ENCODE peak calls at places on chromosomes 2 and 18, in seven cellular contexts. H is H1, B is mesendoderm, I is mesenchymal stem cell, X is neuronal stem cell, M is IMR-90, F is H9. V is an unnamed sample.

GRCh38 chr2:33272001-33272400 is 204.4 kb upstream of the RASGRP3 start:
- DNase-seq in M (peak), X (no peak), B (no peak), H (no peak), I (no peak), F (no peak), V (no peak)

GRCh38 chr2:232336956-232337700 is 41.4 kb upstream of the ALPP start:
- DNase-seq in B (no peak), I (no peak), F (no peak), X (no peak), H (peak), M (no peak), V (no peak)

GRCh38 chr2:109065335-109065734 is 63.7 kb upstream of the SH3RF3 start:
- DNase-seq in H (no peak), I (no peak), F (no peak), B (no peak), X (no peak), M (no peak), V (no peak)

GRCh38 chr2:179837408-179837807 is 24.0 kb downstream of the ZNF385B start:
- DNase-seq in B (peak), I (peak), F (no peak), H (no peak), X (no peak), M (peak), V (no peak)

GRCh38 chr2:239394978-239395377 is 5.8 kb downstream of the HDAC4 start:
- DNase-seq in B (no peak), X (no peak), H (no peak), I (no peak), M (no peak), F (no peak), V (no peak)

GRCh38 chr2:1421731-1422130 is 8.5 kb downstream of the TPO start:
- DNase-seq in M (no peak), H (no peak), B (no peak), X (no peak), I (no peak), F (no peak), V (no peak)

GRCh38 chr2:118845005-118845842 is 2.2 kb downstream of the EN1 start:
- DNase-seq in I (no peak), M (no peak), B (peak), X (peak), H (peak), F (peak), V (no peak)

GRCh38 chr2:230907361-230908093 is 17.5 kb downstream of the GPR55 start:
- DNase-seq in I (no peak), X (no peak), M (no peak), B (no peak), H (no peak), F (peak), V (no peak)

GRCh38 chr2:136909777-136910176 is 144.4 kb downstream of the THSD7B start:
- DNase-seq in M (no peak), B (peak), F (no peak), I (no peak), X (no peak), H (no peak), V (no peak)

GRCh38 chr18:32317651-32318050 is 127.8 kb downstream of the MEP1B start:
- DNase-seq in M (peak), B (no peak), X (no peak), F (no peak), I (peak), H (no peak), V (peak)

GRCh38 chr2:123419976-123420375 is 605.1 kb upstream of the CNTNAP5 start:
- DNase-seq in F (no peak), I (no peak), M (no peak), X (no peak), H (no peak), B (no peak), V (no peak)

GRCh38 chr2:240449764-240450531 is 14.5 kb downstream of the GPC1 start:
- DNase-seq in X (no peak), I (peak), M (peak), B (peak), H (no peak), F (no peak), V (peak)

GRCh38 chr2:157932480-157933205 is 56.5 kb upstream of the ACVR1 start:
- DNase-seq in F (peak), X (peak), M (no peak), H (peak), B (peak), I (no peak), V (no peak)

GRCh38 chr2:239943571-239943970 is 81.6 kb downstream of the NDUFA10 start:
- DNase-seq in I (no peak), F (no peak), X (no peak), B (no peak), M (no peak), H (no peak), V (no peak)

GRCh38 chr18:31199190-31199769 is 36.6 kb upstream of the DSC1 start:
- DNase-seq in F (no peak), M (no peak), I (peak), B (no peak), H (no peak), X (no peak), V (no peak)

GRCh38 chr18:62812242-62812641 is 96.9 kb downstream of the PHLPP1 start:
- DNase-seq in H (no peak), X (no peak), B (no peak), F (no peak), M (peak), I (peak), V (peak)

GRCh38 chr2:58266211-58266610 is 25.1 kb upstream of the FANCL start:
- DNase-seq in X (no peak), M (no peak), H (no peak), B (no peak), F (no peak), I (peak), V (peak)

GRCh38 chr2:10536569-10537133 is 88.5 kb upstream of the ODC1 start:
- DNase-seq in H (no peak), B (peak), M (no peak), F (no peak), X (no peak), I (no peak), V (peak)

GRCh38 chr18:31223371-31223770 is 60.7 kb upstream of the DSC1 start:
- DNase-seq in I (no peak), H (no peak), M (no peak), F (no peak), B (no peak), X (no peak), V (no peak)

GRCh38 chr2:158189526-158189925 is 87.8 kb downstream of the UPP2 start:
- DNase-seq in I (peak), F (no peak), B (no peak), M (no peak), X (no peak), H (no peak), V (no peak)

GRCh38 chr2:175832886-175833285 is 169.2 kb downstream of the LNPK start:
- DNase-seq in M (no peak), B (no peak), H (no peak), X (no peak), I (no peak), F (no peak), V (no peak)

GRCh38 chr2:149928026-149928425 is 340.5 kb upstream of the MMADHC start:
- DNase-seq in M (no peak), I (no peak), X (no peak), B (no peak), H (no peak), F (no peak), V (no peak)

GRCh38 chr2:190641469-190641868 is 7.4 kb upstream of the NAB1 start:
- DNase-seq in I (no peak), F (no peak), H (no peak), X (no peak), B (no peak), M (no peak), V (no peak)
- H3K23ac ChIP-seq in I (no peak), F (no peak), H (no peak), X (no peak), B (no peak), M (no peak), V (no peak)

GRCh38 chr2:194304191-194304590 is 1352.8 kb upstream of the SLC39A10 start:
- DNase-seq in M (no peak), F (no peak), X (no peak), B (no peak), H (no peak), I (no peak), V (no peak)
- H4K8ac ChIP-seq in M (no peak), F (no peak), X (no peak), B (no peak), H (no peak), I (no peak), V (no peak)

DNA sequence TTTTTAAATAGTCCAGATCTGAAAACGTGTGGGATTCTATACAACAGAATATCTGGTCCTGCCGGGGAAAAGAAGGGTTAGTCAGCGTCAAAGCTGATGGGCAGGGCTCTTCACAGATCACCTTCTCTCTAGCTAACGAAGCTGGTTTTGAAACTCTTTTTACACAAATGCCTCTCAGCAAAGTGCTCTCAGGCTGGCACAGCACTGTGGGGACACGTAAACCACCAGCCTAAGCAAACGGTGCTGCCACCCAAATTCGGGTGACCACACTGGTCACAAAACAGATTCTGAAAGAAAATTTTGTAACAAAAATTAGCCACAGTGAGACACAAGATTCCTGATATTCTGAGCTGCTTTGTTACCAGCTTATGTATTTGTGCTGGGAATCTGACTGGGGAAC is 53.1 kb upstream of the ARL5A start:
- DNase-seq in H (no peak), F (no peak), I (no peak), M (no peak), B (no peak), X (no peak), V (no peak)
- H3K23ac ChIP-seq in H (no peak), F (no peak), I (no peak), M (no peak), B (no peak), X (no peak), V (no peak)

GRCh38 chr2:191878576-191879298 is 31.8 kb upstream of the CAVIN2 start:
- DNase-seq in F (no peak), X (no peak), H (no peak), M (peak), B (no peak), I (peak), V (no peak)
- H4K8ac ChIP-seq in F (no peak), X (no peak), H (no peak), M (no peak), B (no peak), I (no peak), V (no peak)

DNA sequence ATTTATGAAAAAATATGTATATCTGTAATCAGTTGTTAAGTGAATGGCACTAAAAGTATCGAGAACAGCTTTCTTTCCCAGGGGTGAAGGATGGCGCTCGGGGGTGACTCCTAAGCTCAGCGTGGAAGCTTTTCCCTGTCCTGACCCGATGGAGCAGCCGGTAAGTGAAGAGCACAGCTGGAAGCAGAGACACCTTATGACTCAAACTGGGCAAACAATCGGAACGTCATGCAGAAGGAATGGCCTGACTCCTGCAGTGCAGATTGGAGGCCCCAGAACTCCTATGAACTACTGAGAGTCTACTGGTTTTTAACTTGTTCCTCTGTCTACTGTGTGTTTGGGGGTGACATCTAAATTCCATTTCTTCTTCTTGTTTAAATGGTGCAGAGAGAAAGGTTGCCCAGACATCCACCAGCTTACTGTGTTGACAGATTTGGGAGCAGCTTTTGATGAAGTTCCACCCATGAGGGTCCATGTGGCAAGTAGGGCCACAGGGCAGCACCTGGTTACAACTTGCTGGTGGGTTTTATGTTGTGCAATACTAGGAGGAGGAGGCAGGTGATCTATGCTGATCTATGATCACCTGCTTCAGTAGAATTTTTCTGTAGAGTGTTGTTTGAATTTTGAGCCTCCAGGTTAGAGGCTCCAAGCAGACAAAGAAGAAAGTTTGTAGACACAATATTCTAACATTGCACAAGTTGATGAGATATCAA is 52.8 kb upstream of the TMEM182 start:
- DNase-seq in F (no peak), X (no peak), B (peak), H (no peak), M (peak), I (peak), V (peak)
- H3K23ac ChIP-seq in F (no peak), X (no peak), B (no peak), H (no peak), M (no peak), I (no peak), V (no peak)

DNA sequence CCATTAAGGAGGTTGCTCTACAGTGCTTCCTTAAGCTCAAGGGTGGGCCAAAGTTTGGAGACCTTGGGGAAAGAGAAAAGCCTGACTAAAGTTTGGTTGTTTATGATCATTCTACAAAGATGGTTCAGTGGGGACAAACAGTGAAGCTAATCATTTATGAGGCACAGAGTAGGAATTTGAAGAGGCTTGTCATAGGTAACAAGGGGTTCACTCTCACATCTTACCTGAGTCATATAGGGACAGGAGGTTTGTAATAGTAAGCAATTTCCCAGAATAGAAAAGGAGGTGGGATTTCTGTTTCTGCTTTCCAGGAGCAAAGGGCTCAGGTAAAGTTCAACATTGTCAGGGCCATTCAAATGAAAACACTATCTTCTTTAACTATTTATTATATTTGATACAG is 787.9 kb downstream of the CPS1 start:
- DNase-seq in X (no peak), H (no peak), B (no peak), M (no peak), F (no peak), I (no peak), V (no peak)
- H4K8ac ChIP-seq in X (no peak), H (no peak), B (no peak), M (no peak), F (no peak), I (no peak), V (no peak)

DNA sequence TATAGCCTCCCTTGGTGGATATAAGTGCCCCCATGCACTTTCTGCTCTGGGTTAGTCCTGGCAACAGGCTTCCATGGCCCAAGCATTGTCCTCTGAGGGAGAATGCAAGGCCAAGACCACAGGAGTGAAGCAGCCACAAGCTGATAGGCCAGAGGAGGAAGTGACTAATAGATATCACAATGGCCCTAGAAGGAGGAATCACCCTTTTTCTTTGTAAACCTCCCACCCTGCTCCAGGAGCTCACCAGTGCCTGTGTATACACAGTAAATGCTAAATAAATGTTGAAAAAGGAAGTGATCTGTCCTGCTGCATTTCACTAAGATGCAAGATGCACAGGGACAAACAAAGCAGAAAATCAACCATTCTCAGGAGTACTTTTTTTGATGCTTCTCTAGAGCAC is 49.7 kb upstream of the ABCA12 start:
- DNase-seq in X (no peak), H (no peak), M (no peak), B (peak), F (no peak), I (no peak), V (no peak)
- H3K23ac ChIP-seq in X (no peak), H (no peak), M (no peak), B (no peak), F (no peak), I (no peak), V (no peak)